ENCODE peak calls at places on chromosome 6, in eight cellular contexts. G is heart left ventricle; N is kidney glomerular epithelial cell; J is neural progenitor cell; E is stimulated activated naive CD8-positive, alpha-beta T cell treated with anti-CD3 and anti-CD28 coated beads, Interleukin-15, Interleukin-2, amounts not matched to agents 100 U/mL and 50 U/mL, for 24 hours; H is WTC11; V is endothelial cell; U is KG1. C is an unnamed sample.

GRCh38 chr6:3162565-3163247 is 5.4 kb upstream of the TUBB2A start:
- DNase-seq in G (peak; percentile 67), N (peak; percentile 55), J (peak; percentile 93), E (peak; percentile 67), H (peak; percentile 76), V (peak; percentile 61), U (no peak), C (no peak)

GRCh38 chr6:161836643-161837448 is 563.0 kb upstream of the AGPAT4 start:
- DNase-seq in G (no peak), N (peak; percentile 1), J (no peak), E (no peak), H (no peak), V (no peak), U (no peak), C (no peak)

GRCh38 chr6:150600302-150601017 is 775 bp downstream of the PLEKHG1 start:
- DNase-seq in G (peak; percentile 66), N (peak; percentile 68), J (peak; percentile 96), E (peak; percentile 75), H (peak; percentile 79), V (peak; percentile 79), U (peak; percentile 43), C (peak; percentile 8)

GRCh38 chr6:138517635-138518034 is 18.3 kb upstream of the NHSL1 start:
- DNase-seq in G (peak; percentile 26), N (peak; percentile 16), J (peak; percentile 45), E (peak; percentile 53), H (peak; percentile 66), V (peak; percentile 36), U (no peak), C (no peak)

GRCh38 chr6:53033764-53034163 is 31.4 kb upstream of the FBXO9 start:
- DNase-seq in G (no peak), N (peak; percentile 62), J (no peak), E (no peak), H (no peak), V (no peak), U (no peak), C (peak; percentile 81)

GRCh38 chr6:116764961-116765841 is at the start of gene FAM162B:
- DNase-seq in G (peak; percentile 78), N (no peak), J (peak; percentile 73), E (peak; percentile 15), H (peak; percentile 67), V (peak; percentile 59), U (no peak), C (no peak)

GRCh38 chr6:25038300-25038699 is 102.5 kb upstream of the RIPOR2 start:
- DNase-seq in G (no peak), N (no peak), J (no peak), E (no peak), H (no peak), V (no peak), U (no peak), C (no peak)

GRCh38 chr6:10747251-10747972 is at the start of gene TMEM14B:
- DNase-seq in G (peak; percentile 100), N (peak; percentile 95), J (peak; percentile 100), E (peak; percentile 100), H (peak; percentile 100), V (peak; percentile 100), U (peak; percentile 96), C (peak; percentile 88)

GRCh38 chr6:34457392-34457746 is 8.5 kb upstream of the PACSIN1 start:
- DNase-seq in G (no peak), N (no peak), J (no peak), E (no peak), H (no peak), V (no peak), U (no peak), C (no peak)

GRCh38 chr6:53623497-53623896 is 42.1 kb downstream of the KLHL31 start:
- DNase-seq in G (no peak), N (no peak), J (no peak), E (no peak), H (no peak), V (no peak), U (no peak), C (no peak)

GRCh38 chr6:27178001-27178730 is 69.3 kb upstream of the PRSS16 start:
- DNase-seq in G (peak; percentile 58), N (peak; percentile 88), J (peak; percentile 79), E (peak; percentile 37), H (peak; percentile 54), V (peak; percentile 48), U (no peak), C (peak; percentile 71)

GRCh38 chr6:155152211-155153076 is 111.4 kb upstream of the CLDN20 start:
- DNase-seq in G (no peak), N (no peak), J (peak; percentile 69), E (no peak), H (peak; percentile 76), V (peak; percentile 31), U (no peak), C (no peak)

GRCh38 chr6:70738028-70738427 is 70.3 kb downstream of the SMAP1 start:
- DNase-seq in G (no peak), N (no peak), J (no peak), E (no peak), H (no peak), V (no peak), U (no peak), C (no peak)

GRCh38 chr6:118080547-118080946 is 173.5 kb downstream of the SLC35F1 start:
- DNase-seq in G (no peak), N (no peak), J (peak; percentile 35), E (no peak), H (no peak), V (no peak), U (no peak), C (no peak)

C was measured in AG09319.